ENCODE peak calls at places on chromosomes 13 and 19, in nine cellular contexts. U is transverse colon, Y is GM23338, Q is heart right ventricle, T is SK-N-SH, A is stomach, G is body of pancreas, W is right lobe of liver, M is heart left ventricle. H is an unnamed sample.

GRCh38 chr13:40233731-40234195 is 432.7 kb downstream of the FOXO1 start:
- DNase-seq in U (no peak), Y (no peak), Q (peak; percentile 49), T (no peak), A (no peak), G (no peak), W (no peak), M (peak; percentile 44), H (no peak)

GRCh38 chr13:19810996-19811881 is 28.5 kb upstream of the PSPC1 start:
- DNase-seq in U (no peak), Y (no peak), Q (no peak), T (no peak), A (no peak), G (no peak), W (no peak), M (no peak), H (no peak)

GRCh38 chr13:27338816-27339215 is 68.2 kb downstream of the RASL11A start:
- DNase-seq in U (no peak), Y (peak; percentile 87), Q (no peak), T (peak; percentile 45), A (no peak), G (no peak), W (no peak), M (no peak), H (no peak)

GRCh38 chr19:45852145-45852750 is 10.7 kb downstream of the SYMPK start:
- DNase-seq in U (no peak), Y (no peak), Q (no peak), T (no peak), A (no peak), G (no peak), W (peak; percentile 35), M (no peak), H (no peak)

GRCh38 chr13:45228002-45228401 is 27.2 kb upstream of the KCTD4 start:
- DNase-seq in U (no peak), Y (no peak), Q (no peak), T (no peak), A (no peak), G (no peak), W (no peak), M (no peak), H (no peak)

GRCh38 chr19:38004505-38005223 is 97.7 kb downstream of the SIPA1L3 start:
- DNase-seq in U (peak; percentile 67), Y (peak; percentile 94), Q (peak; percentile 64), T (peak; percentile 89), A (peak; percentile 55), G (peak; percentile 62), W (no peak), M (peak; percentile 88), H (peak; percentile 89)

GRCh38 chr19:1308718-1309117 is 23.0 kb downstream of the EFNA2 start:
- DNase-seq in U (no peak), Y (no peak), Q (no peak), T (no peak), A (no peak), G (no peak), W (no peak), M (no peak), H (no peak)

GRCh38 chr13:37640499-37640898 is 41.9 kb upstream of the POSTN start:
- DNase-seq in U (no peak), Y (peak; percentile 57), Q (no peak), T (no peak), A (no peak), G (no peak), W (no peak), M (no peak), H (no peak)

GRCh38 chr19:52270266-52270885 is 989 bp downstream of the ZNF766 start:
- DNase-seq in U (peak; percentile 12), Y (peak; percentile 35), Q (no peak), T (peak; percentile 64), A (no peak), G (no peak), W (no peak), M (no peak), H (no peak)

GRCh38 chr13:42181381-42181953 is 90.5 kb upstream of the AKAP11 start:
- DNase-seq in U (no peak), Y (no peak), Q (peak; percentile 9), T (peak; percentile 11), A (no peak), G (no peak), W (no peak), M (no peak), H (no peak)

GRCh38 chr19:3243851-3244700 is 19.6 kb downstream of the CELF5 start:
- DNase-seq in U (peak; percentile 27), Y (peak; percentile 88), Q (peak; percentile 29), T (no peak), A (peak; percentile 27), G (peak; percentile 27), W (no peak), M (no peak), H (no peak)

GRCh38 chr19:36775768-36776167 is 3.2 kb upstream of the ZNF850 start:
- DNase-seq in U (no peak), Y (peak; percentile 24), Q (peak; percentile 57), T (no peak), A (no peak), G (peak; percentile 49), W (no peak), M (peak; percentile 57), H (peak; percentile 76)

GRCh38 chr13:40485611-40486517 is 180.6 kb downstream of the FOXO1 start:
- DNase-seq in U (no peak), Y (no peak), Q (no peak), T (no peak), A (no peak), G (no peak), W (no peak), M (no peak), H (no peak)

GRCh38 chr19:10431943-10432735 is 11.8 kb downstream of the PDE4A start:
- DNase-seq in U (peak; percentile 86), Y (peak; percentile 60), Q (peak; percentile 82), T (peak; percentile 68), A (peak; percentile 78), G (peak; percentile 64), W (no peak), M (peak; percentile 68), H (peak; percentile 86)

GRCh38 chr19:3443840-3444694 is 36.3 kb downstream of the SMIM24 start:
- DNase-seq in U (no peak), Y (peak; percentile 80), Q (peak; percentile 71), T (peak; percentile 76), A (no peak), G (peak; percentile 50), W (no peak), M (peak; percentile 80), H (peak; percentile 70)

GRCh38 chr19:47156861-47157454 is 26.3 kb downstream of the SAE1 start:
- DNase-seq in U (no peak), Y (no peak), Q (no peak), T (no peak), A (no peak), G (no peak), W (no peak), M (no peak), H (no peak)

GRCh38 chr19:16536130-16536529 is 6.1 kb downstream of the CHERP start:
- DNase-seq in U (no peak), Y (no peak), Q (no peak), T (peak; percentile 37), A (no peak), G (no peak), W (no peak), M (no peak), H (no peak)

DNA sequence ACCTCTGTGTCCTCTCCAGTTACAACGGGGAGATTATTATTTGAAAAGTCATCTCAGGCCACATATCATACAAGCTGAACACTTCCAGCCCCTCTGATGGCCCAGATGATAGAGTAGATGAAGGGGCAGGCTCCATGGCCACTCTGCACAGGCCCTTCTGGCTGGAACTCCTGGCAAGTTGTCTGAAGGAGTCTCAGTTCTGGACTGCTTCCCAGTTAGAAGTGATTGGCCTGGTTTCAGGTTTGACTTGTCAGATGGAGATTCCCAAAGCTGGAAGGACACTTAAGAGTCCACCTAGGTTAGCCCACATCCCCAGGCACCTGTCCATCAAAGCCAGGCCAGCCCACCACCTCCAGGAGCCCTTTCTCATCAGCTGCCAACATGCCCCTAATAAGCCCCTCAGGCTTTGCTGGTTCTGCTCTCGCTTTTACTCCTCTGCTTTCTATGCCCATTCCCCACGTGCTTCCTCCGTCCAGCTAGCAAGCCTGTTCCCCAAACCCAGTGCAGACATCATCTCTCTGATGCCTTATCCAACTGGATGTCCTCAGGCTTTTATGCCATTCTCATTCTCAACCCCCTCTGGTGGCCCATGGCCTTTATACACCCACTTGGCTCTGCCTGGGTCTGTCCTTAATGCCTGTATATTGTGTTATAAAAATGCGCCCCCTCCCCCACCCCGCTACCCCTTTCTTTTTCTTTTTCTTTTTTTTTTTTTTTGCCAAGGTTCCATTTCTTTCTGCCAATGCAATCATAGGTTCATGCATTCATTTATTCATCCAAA is 56.5 kb downstream of the HSPH1 start:
- DNase-seq in U (no peak), Y (peak; percentile 31), Q (no peak), T (no peak), A (no peak), G (no peak), W (no peak), M (no peak), H (no peak)
- H3K27me3 ChIP-seq in U (no peaks in the 10 kb centered on the region), Y (no peaks in the 10 kb centered on the region), Q (peaks cover 3% of the 10 kb centered on the region), T (peaks cover 25% of the 10 kb centered on the region), A (no peaks in the 10 kb centered on the region), G (no peaks in the 10 kb centered on the region), W (no peaks in the 10 kb centered on the region), M (no peaks in the 10 kb centered on the region), H (no peaks in the 10 kb centered on the region)

GRCh38 chr13:112097770-112098169 is 30.8 kb downstream of the SOX1 start:
- DNase-seq in U (no peak), Y (no peak), Q (no peak), T (no peak), A (no peak), G (no peak), W (no peak), M (no peak), H (no peak)
- H3K4me1 ChIP-seq in U (no peaks in the 10 kb centered on the region), Y (peaks cover 22% of the 10 kb centered on the region), Q (no peaks in the 10 kb centered on the region), T (no peaks in the 10 kb centered on the region), A (no peaks in the 10 kb centered on the region), G (no peaks in the 10 kb centered on the region), W (no peaks in the 10 kb centered on the region), M (no peaks in the 10 kb centered on the region), H (no peaks in the 10 kb centered on the region)

DNA sequence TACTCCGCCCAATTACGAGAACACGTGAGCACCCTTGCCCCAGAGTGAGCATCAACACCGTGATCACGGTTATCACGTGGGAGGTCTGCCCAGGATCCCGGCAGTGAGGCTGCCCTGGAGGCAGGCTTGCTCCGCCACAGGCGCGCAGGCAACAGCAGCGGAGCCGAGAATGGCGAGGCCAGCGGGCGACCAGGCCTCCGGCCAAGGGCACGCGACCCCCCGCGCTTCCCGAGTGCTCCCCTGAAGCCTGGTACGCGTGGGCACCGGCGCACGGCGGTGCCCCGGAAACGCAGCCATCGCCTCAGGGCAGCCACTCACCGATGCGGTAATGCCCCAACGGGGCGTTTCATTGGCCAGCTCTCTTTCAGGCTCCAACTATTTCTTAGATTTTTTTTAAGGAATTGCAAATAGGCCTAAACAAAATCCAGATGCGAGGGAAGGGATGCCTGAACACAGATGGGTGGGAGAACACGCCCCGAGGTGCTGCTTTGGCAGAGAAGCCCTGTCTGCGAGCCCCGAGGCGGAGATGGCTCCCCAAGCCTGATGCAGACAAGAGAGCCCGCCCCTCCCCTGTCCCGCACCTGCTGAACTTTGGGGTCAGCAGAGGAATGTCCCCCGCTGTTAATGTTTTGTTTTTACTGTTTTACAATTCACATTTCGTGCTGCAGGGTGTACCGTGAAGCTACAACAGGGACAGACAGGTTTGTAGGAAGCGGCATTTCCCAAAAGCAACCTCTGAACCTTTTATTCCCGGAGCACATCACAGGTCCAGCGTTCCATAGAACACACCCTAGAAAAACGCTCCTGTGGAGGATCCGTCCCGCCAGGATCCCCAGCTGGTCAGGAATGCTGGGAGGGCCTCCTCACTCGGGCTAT is 132.7 kb downstream of the ZDHHC20 start:
- DNase-seq in U (peak; percentile 33), Y (peak; percentile 98), Q (no peak), T (peak; percentile 70), A (peak; percentile 52), G (peak; percentile 28), W (no peak), M (no peak), H (no peak)
- H3K4me3 ChIP-seq in U (peak overlapping the region; percentile 44), Y (peak overlapping the region; percentile 52), Q (peak overlapping the region; percentile 45), T (peak overlapping the region; percentile 37), A (peak overlapping the region; percentile 41), G (peak overlapping the region; percentile 47), W (peak overlapping the region; percentile 59), M (peak overlapping the region; percentile 36), H (no peak overlapping the region)

GRCh38 chr13:24074687-24075086 is 85.8 kb upstream of the SPATA13 start:
- DNase-seq in U (no peak), Y (no peak), Q (no peak), T (no peak), A (peak; percentile 73), G (peak; percentile 62), W (no peak), M (no peak), H (peak; percentile 68)
- H3K27me3 ChIP-seq in U (no peaks in the 10 kb centered on the region), Y (no peaks in the 10 kb centered on the region), Q (no peaks in the 10 kb centered on the region), T (no peaks in the 10 kb centered on the region), A (no peaks in the 10 kb centered on the region), G (no peaks in the 10 kb centered on the region), W (no peaks in the 10 kb centered on the region), M (no peaks in the 10 kb centered on the region), H (no peaks in the 10 kb centered on the region)